ENCODE peak calls at places on chromosome 21, in six cellular contexts. L, M, D, A, R and B are unnamed samples. For H3K4me1, the result is how much of the 10 kb centered on the place peaks cover.

GRCh38 chr21:34306246-34306645 is 57.6 kb upstream of the KCNE2 start:
- DNase-seq in L (no peak), M (no peak), D (no peak), A (no peak), R (no peak), B (no peak)

GRCh38 chr21:32393677-32394001 is 827 bp upstream of the URB1 start:
- DNase-seq in L (no peak), M (no peak), D (no peak), A (no peak), R (no peak), B (no peak)

GRCh38 chr21:32499249-32500055 is 85.9 kb downstream of the TCP10L start:
- DNase-seq in L (no peak), M (no peak), D (no peak), A (peak), R (no peak), B (no peak)

GRCh38 chr21:29430581-29430980 is 131.9 kb downstream of the BACH1 start:
- DNase-seq in L (no peak), M (no peak), D (no peak), A (no peak), R (no peak), B (no peak)

GRCh38 chr21:21019681-21020080 is 21.5 kb downstream of the NCAM2 start:
- DNase-seq in L (no peak), M (no peak), D (no peak), A (no peak), R (no peak), B (no peak)

GRCh38 chr21:43866659-43867331 is 1.8 kb downstream of the AGPAT3 start:
- DNase-seq in L (peak), M (peak), D (peak), A (no peak), R (no peak), B (no peak)

GRCh38 chr21:31983120-31983519 is 110.3 kb downstream of the HUNK start:
- DNase-seq in L (no peak), M (no peak), D (no peak), A (no peak), R (no peak), B (no peak)

GRCh38 chr21:29232601-29233541 is 65.9 kb upstream of the BACH1 start:
- DNase-seq in L (no peak), M (no peak), D (no peak), A (no peak), R (no peak), B (no peak)

GRCh38 chr21:40345700-40346099 is 478.5 kb downstream of the PCP4 start:
- DNase-seq in L (no peak), M (no peak), D (no peak), A (no peak), R (no peak), B (no peak)

GRCh38 chr21:28325618-28326017 is 667.1 kb downstream of the LTN1 start:
- DNase-seq in L (no peak), M (no peak), D (no peak), A (no peak), R (no peak), B (no peak)

GRCh38 chr21:44057055-44057454 is 44.9 kb downstream of the TRAPPC10 start:
- DNase-seq in L (no peak), M (no peak), D (no peak), A (no peak), R (no peak), B (no peak)

GRCh38 chr21:16081304-16081703 is 351.5 kb downstream of the USP25 start:
- DNase-seq in L (no peak), M (no peak), D (no peak), A (no peak), R (no peak), B (no peak)

GRCh38 chr21:15297829-15298228 is 233.0 kb upstream of the NRIP1 start:
- DNase-seq in L (no peak), M (no peak), D (no peak), A (no peak), R (no peak), B (no peak)

GRCh38 chr21:31354604-31355443 is 10.8 kb upstream of the TIAM1 start:
- DNase-seq in L (peak), M (peak), D (no peak), A (no peak), R (no peak), B (no peak)

GRCh38 chr21:16137106-16137505 is 407.3 kb downstream of the USP25 start:
- DNase-seq in L (no peak), M (no peak), D (no peak), A (no peak), R (no peak), B (no peak)

GRCh38 chr21:35236090-35236489 is 187.0 kb upstream of the RUNX1 start:
- DNase-seq in L (no peak), M (no peak), D (no peak), A (no peak), R (no peak), B (no peak)

GRCh38 chr21:14889080-14889805 is 175.6 kb downstream of the NRIP1 start:
- DNase-seq in L (peak), M (no peak), D (peak), A (no peak), R (no peak), B (no peak)

GRCh38 chr21:34952701-34953100 is 96.4 kb downstream of the RUNX1 start:
- DNase-seq in L (no peak), M (no peak), D (no peak), A (no peak), R (no peak), B (no peak)

GRCh38 chr21:34802180-34802899 is 133.5 kb downstream of the CLIC6 start:
- DNase-seq in L (no peak), M (no peak), D (no peak), A (no peak), R (no peak), B (no peak)

GRCh38 chr21:43775795-43776430 is at the start of gene CSTB:
- DNase-seq in L (peak), M (peak), D (peak), A (peak), R (peak), B (peak)

GRCh38 chr21:21764281-21764680 is 766.1 kb downstream of the NCAM2 start:
- DNase-seq in L (no peak), M (no peak), D (no peak), A (no peak), R (no peak), B (no peak)

GRCh38 chr21:16108561-16109070 is 378.8 kb downstream of the USP25 start:
- DNase-seq in L (no peak), M (no peak), D (no peak), A (no peak), R (no peak), B (no peak)

GRCh38 chr21:34726627-34727337 is 58.0 kb downstream of the CLIC6 start:
- DNase-seq in L (no peak), M (no peak), D (no peak), A (no peak), R (no peak), B (no peak)

GRCh38 chr21:43609501-43610340 is 49.6 kb downstream of the HSF2BP start:
- DNase-seq in L (peak), M (no peak), D (peak), A (peak), R (no peak), B (no peak)

GRCh38 chr21:25963186-25963585 is 207.4 kb downstream of the APP start:
- DNase-seq in L (peak), M (no peak), D (peak), A (no peak), R (no peak), B (no peak)

GRCh38 chr21:24367936-24368335 is 1239.3 kb downstream of the MRPL39 start:
- DNase-seq in L (no peak), M (no peak), D (no peak), A (no peak), R (no peak), B (no peak)

GRCh38 chr21:29431680-29432079 is 133.0 kb downstream of the BACH1 start:
- DNase-seq in L (no peak), M (no peak), D (no peak), A (no peak), R (no peak), B (no peak)

GRCh38 chr21:25560151-25560783 is 47.0 kb downstream of the MRPL39 start:
- DNase-seq in L (no peak), M (no peak), D (no peak), A (no peak), R (no peak), B (no peak)

GRCh38 chr21:32101206-32101763 is 177.6 kb downstream of the MIS18A start:
- DNase-seq in L (no peak), M (no peak), D (no peak), A (no peak), R (no peak), B (no peak)

GRCh38 chr21:35189077-35189863 is 140.2 kb upstream of the RUNX1 start:
- DNase-seq in L (no peak), M (no peak), D (no peak), A (no peak), R (no peak), B (no peak)

GRCh38 chr21:28554660-28555475 is 437.8 kb downstream of the LTN1 start:
- DNase-seq in L (no peak), M (no peak), D (no peak), A (no peak), R (no peak), B (no peak)

GRCh38 chr21:26881504-26882228 is 36.5 kb upstream of the ADAMTS1 start:
- DNase-seq in L (no peak), M (no peak), D (no peak), A (no peak), R (no peak), B (no peak)

GRCh38 chr21:18608226-18608625 is 204.6 kb upstream of the TMPRSS15 start:
- DNase-seq in L (no peak), M (no peak), D (no peak), A (no peak), R (no peak), B (no peak)

GRCh38 chr21:26116456-26117011 is 54.0 kb downstream of the APP start:
- DNase-seq in L (no peak), M (no peak), D (no peak), A (no peak), R (no peak), B (no peak)

GRCh38 chr21:30839304-30839703 is 9.7 kb upstream of the KRTAP7-1 start:
- DNase-seq in L (peak), M (no peak), D (peak), A (no peak), R (no peak), B (no peak)

GRCh38 chr21:31874817-31875216 is 2.0 kb downstream of the HUNK start:
- DNase-seq in L (peak), M (no peak), D (peak), A (peak), R (no peak), B (no peak)

GRCh38 chr21:17119466-17120297 is 393.2 kb upstream of the CXADR start:
- DNase-seq in L (no peak), M (no peak), D (no peak), A (no peak), R (no peak), B (no peak)

DNA sequence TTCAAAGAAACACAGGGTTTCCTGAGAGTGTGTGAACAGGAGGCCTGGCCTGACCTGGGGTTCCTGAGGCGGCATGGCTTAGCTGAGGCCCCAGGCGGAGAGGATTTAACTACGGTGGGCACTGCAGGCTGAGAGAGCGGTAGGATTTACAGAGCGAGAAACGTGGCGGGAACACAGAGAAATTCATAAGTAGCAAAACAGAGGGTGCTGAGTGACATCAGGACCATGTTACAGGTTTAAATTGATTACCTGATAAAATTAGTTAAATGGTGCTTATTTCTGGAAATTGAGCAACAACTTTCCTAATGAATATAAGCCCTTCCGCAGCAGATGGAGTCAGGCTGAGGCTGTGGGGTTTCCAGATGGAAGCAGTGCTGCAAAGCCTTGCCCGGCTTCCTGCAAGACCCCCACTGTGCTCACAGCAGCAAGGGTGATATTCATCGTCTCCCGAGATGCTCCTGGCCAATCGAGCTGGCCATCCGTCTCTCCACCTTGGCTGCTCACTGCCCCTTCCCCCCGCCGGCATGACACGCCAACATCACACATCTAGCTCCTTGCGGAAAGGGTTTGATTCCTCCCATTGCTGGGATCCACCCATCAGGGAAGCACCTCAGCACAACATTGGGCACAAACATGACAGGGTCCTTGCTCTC is 69.4 kb upstream of the MORC3 start:
- DNase-seq in L (no peak), M (no peak), D (no peak), A (no peak), R (no peak), B (no peak)
- H3K4me1 ChIP-seq in L (under half), M (under half), D (under half), A (under half), R (under half), B (under half)

GRCh38 chr21:39065912-39066311 is 117.3 kb downstream of the PSMG1 start:
- DNase-seq in L (no peak), M (no peak), D (no peak), A (no peak), R (no peak), B (no peak)
- H3K27ac ChIP-seq in L (no peak), M (no peak), D (no peak), A (no peak), R (no peak), B (peak)

GRCh38 chr21:45405819-45406762 is 1.1 kb downstream of the COL18A1 start:
- DNase-seq in L (no peak), M (no peak), D (no peak), A (peak), R (no peak), B (no peak)
- H3K4me3 ChIP-seq in L (no peak), M (no peak), D (peak), A (peak), R (peak), B (peak)

GRCh38 chr21:45975017-45975595 is 6.5 kb upstream of the COL6A1 start:
- DNase-seq in L (peak), M (no peak), D (no peak), A (peak), R (no peak), B (no peak)

GRCh38 chr21:45972353-45972715 is 9.2 kb upstream of the COL6A1 start:
- DNase-seq in L (peak), M (no peak), D (no peak), A (peak), R (no peak), B (no peak)

GRCh38 chr21:45973475-45974072 is 8.0 kb upstream of the COL6A1 start:
- DNase-seq in L (peak), M (peak), D (peak), A (peak), R (peak), B (no peak)

GRCh38 chr21:45972716-45973474 is 8.7 kb upstream of the COL6A1 start:
- DNase-seq in L (peak), M (no peak), D (no peak), A (peak), R (peak), B (no peak)

DNA sequence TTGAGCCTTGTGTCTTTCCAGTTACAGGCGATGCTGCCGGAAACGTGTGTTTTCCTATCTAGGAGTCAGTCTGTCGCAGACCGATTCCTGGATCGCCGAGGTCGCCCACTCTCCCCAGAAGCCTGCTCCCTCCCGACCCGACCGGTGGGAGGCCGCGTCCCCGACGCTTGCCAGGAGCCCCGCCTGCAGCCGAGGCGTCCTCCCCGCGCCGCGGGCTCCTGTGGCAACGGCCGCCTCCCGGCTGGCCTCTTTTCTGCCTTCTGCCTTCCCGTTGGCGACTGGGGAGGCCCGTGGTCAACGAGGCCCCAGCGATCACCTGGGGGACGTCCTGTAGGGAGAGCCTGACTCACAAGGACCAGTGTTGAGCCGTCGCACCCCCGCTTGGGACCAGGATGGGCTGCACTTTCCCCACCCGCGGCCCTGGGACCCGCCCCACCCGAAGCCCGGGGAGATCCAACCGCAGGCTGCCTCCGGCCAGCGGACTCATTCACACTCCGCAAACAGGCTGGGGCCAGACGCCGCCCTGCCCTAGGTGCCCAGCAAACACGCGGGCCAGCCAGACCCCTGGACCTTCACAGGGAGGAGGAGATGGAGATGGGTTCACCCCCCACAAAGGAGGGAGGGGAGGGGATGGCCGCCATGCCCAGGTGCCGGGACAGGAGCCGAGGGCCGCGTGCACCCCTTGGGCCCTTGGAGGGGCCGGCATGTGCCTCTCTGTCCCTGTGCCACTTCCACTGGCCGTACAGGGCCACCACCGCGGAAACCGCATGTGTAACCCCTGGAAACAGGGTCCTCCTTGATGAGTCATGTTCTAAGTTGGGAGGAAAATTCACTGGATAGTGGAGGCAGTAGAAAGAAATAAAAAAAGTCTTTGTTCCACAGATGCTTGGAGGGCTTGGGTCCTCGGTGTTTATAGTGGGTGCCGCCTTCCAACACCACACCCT is 7.2 kb upstream of the COL6A1 start:
- DNase-seq in L (peak), M (no peak), D (no peak), A (peak), R (no peak), B (no peak)
- H3K4me1 ChIP-seq in L (under half), M (under half), D (under half), A (under half), R (half or more), B (under half)

GRCh38 chr21:41620982-41621381 is 113.0 kb upstream of the TMPRSS2 start:
- DNase-seq in L (no peak), M (no peak), D (no peak), A (no peak), R (no peak), B (no peak)
- H3K27ac ChIP-seq in L (no peak), M (no peak), D (no peak), A (no peak), R (no peak), B (no peak)

GRCh38 chr21:45439171-45439872 is 34.4 kb downstream of the COL18A1 start:
- DNase-seq in L (peak), M (peak), D (peak), A (peak), R (peak), B (peak)
- H3K4me3 ChIP-seq in L (no peak), M (peak), D (peak), A (peak), R (peak), B (peak)

DNA sequence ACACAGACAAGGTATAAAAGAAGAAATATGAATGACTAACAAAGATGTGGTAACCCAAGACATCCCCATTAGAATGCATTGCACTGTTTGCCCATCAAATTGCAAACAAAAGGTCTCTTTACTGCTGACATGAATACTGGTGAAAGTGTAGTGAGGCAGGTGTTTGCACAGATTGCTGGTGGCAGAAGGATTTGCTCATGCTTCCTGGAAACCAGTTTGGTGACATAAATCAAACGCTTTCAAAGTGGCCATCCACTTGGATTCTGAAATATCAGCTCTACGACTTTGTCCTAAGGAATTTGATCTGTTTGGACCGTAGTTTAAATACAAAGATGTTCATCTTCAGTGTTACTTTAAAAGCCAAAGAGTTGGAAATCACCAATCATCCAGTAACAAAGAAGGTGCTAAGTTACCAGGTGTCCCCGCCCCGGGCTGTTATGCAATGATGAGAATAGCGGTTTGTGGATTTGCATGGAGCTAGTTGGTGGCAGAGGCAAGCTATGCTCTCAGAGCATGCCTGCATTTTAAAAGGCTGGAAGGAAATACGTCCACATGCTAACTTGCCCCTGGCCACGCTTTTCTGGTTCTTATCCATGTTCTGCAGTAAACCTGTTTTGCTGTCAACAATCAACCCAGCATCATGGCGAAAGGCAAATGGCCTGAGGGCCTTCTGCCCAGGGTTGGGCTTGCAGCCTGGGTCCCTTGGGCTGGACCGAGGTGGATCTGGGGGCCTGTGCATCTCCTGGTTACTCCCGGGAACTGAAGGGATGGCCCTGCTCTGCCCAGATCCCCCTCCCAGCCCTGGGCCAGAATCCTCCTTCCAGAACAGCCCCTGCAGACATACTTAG is 49.2 kb downstream of the UMODL1 start:
- DNase-seq in L (peak), M (no peak), D (no peak), A (peak), R (no peak), B (no peak)
- H3K4me1 ChIP-seq in L (under half), M (under half), D (under half), A (under half), R (under half), B (under half)